ENCODE peak calls at places on chromosomes 1 and 21, in ten cellular contexts. Q, D, J, V, K, Y, U, N, I and R are unnamed samples.

GRCh38 chr1:57019240-57019805 is 53.5 kb upstream of the C8B start:
- DNase-seq in Q (no peak), D (no peak), J (no peak), V (no peak), K (no peak), Y (no peak), U (no peak), N (no peak), I (no peak), R (no peak)

GRCh38 chr1:224106568-224107281 is 7.2 kb upstream of the FBXO28 start:
- DNase-seq in Q (peak), D (peak), J (no peak), V (peak), K (peak), Y (no peak), U (peak), N (no peak), I (no peak), R (peak)

GRCh38 chr1:108597041-108597440 is 37.1 kb downstream of the EEIG2 start:
- DNase-seq in Q (no peak), D (no peak), J (no peak), V (no peak), K (no peak), Y (no peak), U (no peak), N (no peak), I (no peak), R (no peak)

GRCh38 chr1:19812875-19813650 is 2.0 kb downstream of the RNF186 start:
- DNase-seq in Q (no peak), D (no peak), J (no peak), V (no peak), K (no peak), Y (no peak), U (no peak), N (no peak), I (no peak), R (no peak)

GRCh38 chr1:228219962-228220780 is 12.3 kb downstream of the OBSCN start:
- DNase-seq in Q (no peak), D (no peak), J (peak), V (no peak), K (no peak), Y (no peak), U (no peak), N (no peak), I (no peak), R (no peak)

GRCh38 chr1:185960377-185961151 is 226.4 kb downstream of the HMCN1 start:
- DNase-seq in Q (no peak), D (no peak), J (peak), V (no peak), K (no peak), Y (no peak), U (no peak), N (peak), I (peak), R (peak)

GRCh38 chr1:161068306-161069200 is 1.1 kb downstream of the ARHGAP30 start:
- DNase-seq in Q (peak), D (no peak), J (peak), V (peak), K (peak), Y (peak), U (no peak), N (peak), I (peak), R (peak)

GRCh38 chr1:179016694-179017382 is 8.9 kb upstream of the FAM20B start:
- DNase-seq in Q (peak), D (peak), J (peak), V (peak), K (peak), Y (no peak), U (peak), N (peak), I (peak), R (peak)

GRCh38 chr1:2786329-2787162 is 14.9 kb downstream of the TTC34 start:
- DNase-seq in Q (peak), D (no peak), J (peak), V (peak), K (peak), Y (peak), U (peak), N (peak), I (no peak), R (peak)

GRCh38 chr1:235102993-235103411 is 25.6 kb downstream of the TOMM20 start:
- DNase-seq in Q (no peak), D (no peak), J (no peak), V (no peak), K (no peak), Y (peak), U (no peak), N (no peak), I (no peak), R (no peak)

GRCh38 chr1:54428838-54429513 is 22.8 kb upstream of the SSBP3 start:
- DNase-seq in Q (no peak), D (no peak), J (no peak), V (no peak), K (no peak), Y (no peak), U (no peak), N (no peak), I (no peak), R (no peak)

GRCh38 chr1:29924017-29924431 is 687.7 kb downstream of the PTPRU start:
- DNase-seq in Q (no peak), D (no peak), J (no peak), V (no peak), K (no peak), Y (no peak), U (no peak), N (no peak), I (no peak), R (no peak)

GRCh38 chr1:155607708-155608107 is 2.3 kb upstream of the MSTO1 start:
- DNase-seq in Q (no peak), D (peak), J (no peak), V (no peak), K (peak), Y (no peak), U (no peak), N (no peak), I (no peak), R (no peak)

GRCh38 chr1:41349361-41350054 is 11.7 kb upstream of the FOXO6 start:
- DNase-seq in Q (no peak), D (no peak), J (no peak), V (no peak), K (no peak), Y (no peak), U (no peak), N (no peak), I (no peak), R (no peak)

GRCh38 chr1:227685807-227686206 is 49.3 kb downstream of the JMJD4 start:
- DNase-seq in Q (no peak), D (no peak), J (no peak), V (peak), K (no peak), Y (no peak), U (no peak), N (no peak), I (no peak), R (no peak)

GRCh38 chr1:10687142-10687715 is 109.2 kb downstream of the CASZ1 start:
- DNase-seq in Q (peak), D (no peak), J (no peak), V (no peak), K (no peak), Y (no peak), U (no peak), N (no peak), I (no peak), R (no peak)

GRCh38 chr1:196380311-196380710 is 227.9 kb downstream of the KCNT2 start:
- DNase-seq in Q (no peak), D (no peak), J (no peak), V (no peak), K (no peak), Y (no peak), U (no peak), N (no peak), I (no peak), R (no peak)

GRCh38 chr1:210416681-210417080 is 88.0 kb downstream of the HHAT start:
- DNase-seq in Q (no peak), D (no peak), J (no peak), V (no peak), K (no peak), Y (no peak), U (no peak), N (no peak), I (no peak), R (no peak)

GRCh38 chr21:46509760-46510159 is 51.1 kb downstream of the DIP2A start:
- DNase-seq in Q (no peak), D (peak), J (no peak), V (no peak), K (no peak), Y (no peak), U (peak), N (no peak), I (peak), R (no peak)

GRCh38 chr1:188497020-188497419 is 1668.3 kb downstream of the PLA2G4A start:
- DNase-seq in Q (no peak), D (no peak), J (no peak), V (no peak), K (no peak), Y (no peak), U (no peak), N (no peak), I (no peak), R (no peak)

GRCh38 chr1:154276797-154277196 is 4.4 kb downstream of the HAX1 start:
- DNase-seq in Q (no peak), D (no peak), J (no peak), V (peak), K (no peak), Y (peak), U (no peak), N (no peak), I (no peak), R (no peak)

GRCh38 chr1:118304722-118305344 is 119.8 kb upstream of the SPAG17 start:
- DNase-seq in Q (no peak), D (peak), J (no peak), V (no peak), K (no peak), Y (no peak), U (peak), N (no peak), I (no peak), R (no peak)

GRCh38 chr1:161502641-161503393 is 2.4 kb upstream of the FCGR2A start:
- DNase-seq in Q (no peak), D (peak), J (no peak), V (peak), K (no peak), Y (no peak), U (peak), N (no peak), I (no peak), R (no peak)

GRCh38 chr21:33168886-33169285 is 60.9 kb upstream of the IFNAR2 start:
- DNase-seq in Q (no peak), D (no peak), J (no peak), V (no peak), K (no peak), Y (no peak), U (no peak), N (no peak), I (no peak), R (no peak)

GRCh38 chr1:60746278-60746761 is 336.0 kb upstream of the NFIA start:
- DNase-seq in Q (no peak), D (no peak), J (no peak), V (no peak), K (no peak), Y (no peak), U (no peak), N (peak), I (no peak), R (no peak)

GRCh38 chr1:183039330-183039729 is 16.1 kb downstream of the LAMC1 start:
- DNase-seq in Q (no peak), D (no peak), J (no peak), V (no peak), K (no peak), Y (no peak), U (no peak), N (no peak), I (no peak), R (no peak)
- H3K27ac ChIP-seq in Q (no peak), D (peak), J (peak), V (no peak), K (no peak), Y (no peak), U (no peak), N (no peak), I (no peak), R (peak)

DNA sequence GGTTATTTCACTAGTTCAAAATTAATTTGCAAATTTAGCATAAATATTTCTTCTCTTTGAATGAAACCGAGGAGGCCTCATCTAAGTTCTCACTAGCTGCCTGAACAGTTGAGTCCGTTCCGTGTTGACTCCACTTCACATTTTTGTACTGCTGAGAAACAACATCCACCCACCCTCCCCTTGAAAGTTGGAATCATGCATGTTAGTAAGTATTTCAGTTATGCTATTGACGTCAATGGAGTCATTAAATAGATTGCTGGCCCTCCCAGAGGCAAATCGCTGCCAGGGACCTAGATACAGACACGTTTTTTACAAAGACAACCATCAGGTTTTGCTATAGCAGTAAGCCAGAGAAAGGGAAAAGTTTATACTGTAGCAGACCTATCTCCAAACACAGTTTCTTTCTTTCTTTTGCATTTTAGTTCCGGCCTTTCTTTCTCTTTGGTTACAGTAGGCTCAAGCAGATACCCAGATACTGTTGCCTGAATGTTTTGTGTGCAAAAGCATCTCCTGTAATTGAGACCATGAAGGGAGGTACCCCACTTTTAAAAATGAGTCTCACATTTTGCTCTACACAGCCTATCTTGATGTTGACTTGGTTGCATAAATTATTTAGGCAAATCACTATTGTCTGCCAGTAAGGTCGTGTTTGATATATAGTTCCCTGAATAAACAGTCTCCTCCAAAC is 262.6 kb upstream of the SGIP1 start:
- DNase-seq in Q (peak), D (peak), J (peak), V (peak), K (no peak), Y (peak), U (peak), N (peak), I (peak), R (peak)
- H3K27ac ChIP-seq in Q (peak), D (peak), J (peak), V (no peak), K (no peak), Y (no peak), U (peak), N (peak), I (peak), R (peak)

DNA sequence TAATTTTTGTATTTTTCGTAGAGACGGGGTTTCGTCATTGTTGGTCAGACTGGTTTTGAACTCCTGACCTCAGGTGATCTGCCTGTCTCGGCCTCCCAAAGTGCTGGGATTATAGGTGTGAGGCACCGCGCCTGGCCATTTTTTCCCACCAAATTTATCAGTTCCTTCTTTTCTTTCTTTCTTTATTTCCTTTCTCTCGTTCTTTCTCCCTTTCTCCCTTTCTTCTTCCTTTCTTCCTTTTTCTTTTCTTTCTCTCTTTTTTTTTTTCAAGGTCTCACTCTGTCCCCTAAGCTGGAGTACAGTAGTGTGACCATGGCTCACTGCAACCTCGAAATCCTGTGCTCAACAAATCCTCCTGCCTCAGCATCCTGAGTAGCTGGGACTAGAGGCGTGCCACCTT is 26.4 kb downstream of the MFSD2A start:
- DNase-seq in Q (no peak), D (no peak), J (no peak), V (no peak), K (no peak), Y (no peak), U (no peak), N (no peak), I (no peak), R (no peak)
- H3K27ac ChIP-seq in Q (no peak), D (no peak), J (no peak), V (no peak), K (no peak), Y (no peak), U (peak), N (no peak), I (no peak), R (no peak)

GRCh38 chr1:159921251-159921650 is 4.1 kb downstream of the TAGLN2 start:
- DNase-seq in Q (no peak), D (no peak), J (no peak), V (no peak), K (no peak), Y (no peak), U (no peak), N (no peak), I (no peak), R (no peak)
- H3K27ac ChIP-seq in Q (no peak), D (peak), J (peak), V (peak), K (peak), Y (peak), U (no peak), N (peak), I (peak), R (no peak)

GRCh38 chr1:206709322-206709721 is 24.6 kb downstream of the MAPKAPK2 start:
- DNase-seq in Q (no peak), D (no peak), J (no peak), V (no peak), K (no peak), Y (no peak), U (peak), N (no peak), I (no peak), R (no peak)
- H3K27ac ChIP-seq in Q (peak), D (no peak), J (peak), V (no peak), K (no peak), Y (no peak), U (peak), N (peak), I (peak), R (no peak)

GRCh38 chr1:78223417-78224215 is 177.8 kb downstream of the GIPC2 start:
- DNase-seq in Q (no peak), D (no peak), J (no peak), V (no peak), K (no peak), Y (no peak), U (peak), N (no peak), I (peak), R (no peak)

GRCh38 chr1:78226784-78227183 is 181.0 kb downstream of the GIPC2 start:
- DNase-seq in Q (no peak), D (no peak), J (peak), V (no peak), K (no peak), Y (no peak), U (no peak), N (no peak), I (no peak), R (no peak)

GRCh38 chr1:78227705-78228260 is 182.0 kb downstream of the GIPC2 start:
- DNase-seq in Q (no peak), D (no peak), J (no peak), V (no peak), K (no peak), Y (no peak), U (no peak), N (no peak), I (no peak), R (no peak)

GRCh38 chr1:78222962-78223358 is 177.2 kb downstream of the GIPC2 start:
- DNase-seq in Q (no peak), D (no peak), J (no peak), V (no peak), K (no peak), Y (no peak), U (no peak), N (no peak), I (no peak), R (no peak)

DNA sequence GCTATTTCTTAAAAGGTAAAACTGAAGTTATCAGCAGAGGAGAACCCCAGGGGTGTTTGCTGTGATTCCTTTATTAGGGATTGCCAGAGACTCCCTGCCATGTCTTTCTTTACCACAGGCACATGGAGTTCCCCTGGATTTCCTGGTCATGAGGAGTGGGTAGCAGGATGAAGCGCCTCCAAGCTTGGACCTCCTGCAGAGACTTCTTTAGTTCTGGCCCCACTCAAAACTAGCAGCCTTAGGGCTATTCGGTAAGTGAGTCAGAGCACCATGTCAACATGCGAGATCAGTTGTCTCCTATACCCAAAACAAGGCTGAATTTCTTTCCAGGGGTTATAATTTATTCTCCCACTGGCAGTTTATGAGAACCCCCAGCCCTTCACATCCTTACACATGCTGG is 179.4 kb downstream of the GIPC2 start:
- DNase-seq in Q (no peak), D (no peak), J (no peak), V (no peak), K (no peak), Y (no peak), U (peak), N (no peak), I (no peak), R (no peak)
- H3K27ac ChIP-seq in Q (no peak), D (no peak), J (no peak), V (no peak), K (no peak), Y (no peak), U (no peak), N (no peak), I (no peak), R (no peak)